ENCODE peak calls at places on chromosomes 16 and 17, in four cellular contexts. F is GM12878, Z is K562, X is HepG2. O is an unnamed sample.

GRCh38 chr16:89383095-89384003 is 107.0 kb downstream of the ANKRD11 start:
- DNase-seq in F (no peak), Z (peak; percentile 75), X (peak; percentile 45), O (peak; percentile 45)

GRCh38 chr17:55496094-55496881 is 15.0 kb downstream of the SMIM36 start:
- DNase-seq in X (peak; percentile 28), F (no peak), Z (no peak), O (no peak)

GRCh38 chr17:1455291-1455747 is 713 bp downstream of the CRK start:
- DNase-seq in X (peak; percentile 62), Z (peak; percentile 54), F (no peak), O (peak; percentile 65)

GRCh38 chr16:57003439-57004386 is 14.4 kb downstream of the NLRC5 start:
- DNase-seq in Z (no peak), F (no peak), X (no peak), O (no peak)

GRCh38 chr16:12300946-12301500 is 324.5 kb downstream of the SNX29 start:
- DNase-seq in Z (no peak), X (no peak), F (no peak), O (no peak)

GRCh38 chr16:5058476-5058875 is 7.3 kb downstream of the C16orf89 start:
- DNase-seq in Z (no peak), X (peak; percentile 47), F (no peak), O (peak; percentile 86)

GRCh38 chr16:71421911-71422310 is 19.9 kb downstream of the TLE7 start:
- DNase-seq in Z (peak; percentile 71), X (peak; percentile 58), F (no peak), O (peak; percentile 75)

GRCh38 chr17:75983501-75984181 is 4.6 kb downstream of the TEN1 start:
- DNase-seq in Z (peak; percentile 69), F (no peak), X (no peak), O (peak; percentile 60)

GRCh38 chr16:85819245-85819644 is 19.8 kb downstream of the COX4I1 start:
- DNase-seq in Z (peak; percentile 83), F (peak; percentile 56), X (peak; percentile 73), O (peak; percentile 96)

GRCh38 chr17:83198366-83199341 is 119.2 kb downstream of the METRNL start:
- DNase-seq in X (no peak), F (no peak), Z (no peak), O (no peak)

GRCh38 chr16:78504391-78504945 is 405.0 kb downstream of the WWOX start:
- DNase-seq in F (no peak), X (no peak), Z (no peak), O (no peak)

GRCh38 chr17:15490634-15491261 is 23.3 kb upstream of the CDRT4 start:
- DNase-seq in F (no peak), Z (peak; percentile 82), X (no peak), O (peak; percentile 56)

GRCh38 chr16:140175-140857 is 1.8 kb upstream of the NPRL3 start:
- DNase-seq in Z (no peak), F (no peak), X (no peak), O (no peak)
- TF ChIP-seq CTCF in Z (no peak), F (no peak), X (no peak), O (no peak)

GRCh38 chr16:1965610-1966009 is 984 bp upstream of the RPS2 start:
- DNase-seq in F (no peak), Z (no peak), X (no peak), O (no peak)

GRCh38 chr16:1964506-1965471 is at the start of gene RPS2:
- DNase-seq in Z (peak; percentile 95), X (peak; percentile 97), F (peak; percentile 83), O (peak; percentile 99)

GRCh38 chr16:1971678-1972489 is at the start of gene TBL3:
- DNase-seq in Z (peak; percentile 83), X (peak; percentile 87), F (peak; percentile 70), O (peak; percentile 92)

GRCh38 chr16:1966460-1966859 is at the start of gene RNF151:
- DNase-seq in X (no peak), F (no peak), Z (no peak), O (no peak)

DNA sequence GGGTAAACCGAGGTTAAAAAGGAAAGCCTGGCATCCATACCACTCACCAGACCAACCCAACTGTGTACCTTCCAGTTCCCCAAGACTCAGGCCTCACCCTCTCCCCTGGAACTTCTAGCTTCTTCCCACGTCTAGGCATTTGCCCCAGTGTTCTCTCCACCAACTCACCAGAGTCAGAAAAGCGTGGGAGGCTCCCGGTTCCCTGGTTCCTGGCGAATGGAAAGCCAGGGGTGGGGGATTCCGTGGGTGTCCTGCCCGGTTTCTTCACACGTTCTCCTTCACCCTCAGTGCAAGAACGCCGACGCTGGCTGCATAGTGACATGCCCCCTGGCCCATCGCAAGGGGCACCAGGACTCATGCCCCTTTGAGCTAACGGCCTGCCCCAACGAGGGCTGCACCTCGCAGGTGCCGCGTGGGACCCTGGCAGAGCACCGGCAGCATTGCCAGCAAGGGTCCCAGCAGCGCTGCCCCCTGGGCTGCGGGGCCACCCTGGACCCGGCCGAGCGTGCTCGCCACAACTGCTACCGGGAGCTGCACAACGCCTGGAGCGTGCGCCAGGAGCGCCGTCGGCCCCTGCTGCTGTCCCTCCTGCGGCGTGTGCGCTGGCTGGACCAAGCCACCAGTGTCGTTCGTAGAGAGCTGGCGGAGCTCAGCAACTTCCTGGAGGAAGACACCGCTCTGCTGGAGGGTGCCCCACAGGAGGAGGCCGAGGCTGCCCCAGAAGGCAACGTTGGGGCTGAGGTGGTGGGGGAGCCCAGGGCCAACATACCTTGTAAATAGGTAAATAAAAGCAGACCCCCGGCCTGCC is 1.7 kb downstream of the RNF151 start:
- DNase-seq in F (no peak), X (no peak), Z (no peak), O (no peak)
- TF ChIP-seq ATF3 in F (no peak), X (no peak), Z (no peak), O (no peak)

DNA sequence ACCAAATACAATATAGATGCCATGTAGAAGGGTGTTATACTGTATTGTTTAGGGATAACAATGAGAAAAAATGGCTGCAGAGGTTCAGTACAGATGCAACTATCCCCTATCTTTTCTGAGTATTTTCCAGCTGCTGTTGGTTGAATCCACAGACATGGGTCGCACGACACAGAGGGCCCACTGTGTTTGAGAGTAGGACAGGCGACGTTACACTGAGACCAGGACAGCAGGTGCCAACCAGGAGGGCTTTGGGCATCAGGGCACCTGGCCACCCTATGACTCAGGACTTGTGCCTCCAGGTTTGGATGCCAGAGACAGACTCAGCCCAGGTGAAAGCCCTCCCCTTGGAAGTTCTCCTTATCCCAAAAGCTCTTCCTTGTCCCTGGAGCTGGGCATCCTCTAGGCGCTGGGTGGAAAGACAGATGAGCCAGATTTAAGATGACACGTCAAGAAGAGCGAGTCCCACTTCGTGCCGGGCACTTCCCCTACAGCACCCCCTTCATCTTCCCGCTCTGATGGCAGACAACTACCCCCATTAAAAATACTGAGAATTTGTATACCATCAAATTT is 30.8 kb downstream of the TNFRSF13B start:
- DNase-seq in X (no peak), F (no peak), Z (no peak), O (peak; percentile 4)
- TF ChIP-seq ETV6 in X (no peak), F (no peak), Z (no peak), O (no peak)

GRCh38 chr17:51325471-51325870 is 65.1 kb downstream of the UTP18 start:
- DNase-seq in Z (no peak), F (no peak), X (no peak), O (no peak)

GRCh38 chr17:51319186-51319585 is 58.8 kb downstream of the UTP18 start:
- DNase-seq in Z (no peak), X (no peak), F (no peak), O (no peak)

DNA sequence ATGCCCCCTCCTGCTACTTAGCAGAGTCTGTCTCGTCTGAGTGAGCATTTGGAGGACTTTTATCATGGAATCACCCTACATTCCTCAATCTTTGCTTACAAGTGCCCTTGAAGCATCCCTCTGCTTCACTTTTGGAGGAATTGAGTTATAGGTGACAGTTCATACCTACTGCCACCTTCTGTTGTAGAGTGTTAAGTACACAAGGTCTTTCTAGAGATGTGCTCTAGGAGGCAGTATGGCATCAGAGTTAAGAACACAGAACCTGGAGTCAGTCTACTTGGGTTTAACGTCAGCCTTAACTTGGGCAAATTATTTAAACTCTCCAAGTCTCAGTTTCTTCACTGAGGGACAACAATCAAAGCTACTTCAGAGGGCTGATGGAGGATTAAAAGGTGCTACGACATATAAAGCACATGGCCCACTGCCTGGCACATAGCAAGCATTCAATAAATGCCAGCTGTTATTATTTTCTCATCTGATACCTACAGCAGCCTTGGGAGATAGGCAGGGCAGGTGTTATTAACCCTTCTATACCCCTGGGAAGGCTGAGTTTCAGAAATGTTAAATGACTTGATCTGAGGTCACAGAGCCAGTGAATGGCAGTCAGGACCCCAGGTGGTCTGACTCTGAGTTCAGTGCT is 62.2 kb downstream of the UTP18 start:
- DNase-seq in F (no peak), X (peak; percentile 66), Z (peak; percentile 24), O (no peak)
- TF ChIP-seq CTCF in F (peak; percentile 71), X (peak; percentile 91), Z (peak; percentile 83), O (peak; percentile 34)

GRCh38 chr17:72733619-72734282 is 358.7 kb downstream of the SLC39A11 start:
- DNase-seq in Z (no peak), X (peak; percentile 66), F (no peak), O (no peak)
- TF ChIP-seq ATF3 in Z (no peak), X (no peak), F (no peak), O (no peak)

GRCh38 chr17:59893617-59894100 is 738 bp downstream of the RPS6KB1 start:
- DNase-seq in Z (no peak), X (peak; percentile 39), F (no peak), O (no peak)
- TF ChIP-seq ETV6 in Z (no peak), X (no peak), F (no peak), O (no peak)

O was measured in WTC11.